ENCODE peak calls at places on chromosomes 2 and 18, in seven cellular contexts. T is activated CD8-positive, alpha-beta memory T cell treated with anti-CD3 and anti-CD28 coated beads, Interleukin-2, amount 50 U/mL, for 48 hours; K is ecto neural progenitor cell; W is neural crest cell; S is tibial nerve; I is NB4; F is cardiac septum. D is an unnamed sample.
A peak's percentile ranks its signal among the peaks of the same experiment; 100 is the strongest.

GRCh38 chr2:150485114-150485870 is 2.2 kb downstream of the RND3 start:
- DNase-seq in T (peak; percentile 50), K (peak; percentile 83), W (peak; percentile 54), S (peak; percentile 45), I (no peak), F (peak; percentile 89), D (peak; percentile 81)

GRCh38 chr2:32235315-32235714 is 29.4 kb downstream of the NLRC4 start:
- DNase-seq in T (no peak), K (peak; percentile 57), W (no peak), S (no peak), I (no peak), F (no peak), D (peak; percentile 87)

GRCh38 chr2:25286025-25286400 is 55.7 kb downstream of the DNMT3A start:
- DNase-seq in T (peak; percentile 77), K (no peak), W (no peak), S (no peak), I (peak; percentile 89), F (no peak), D (no peak)

GRCh38 chr2:238771193-238771592 is 76.7 kb upstream of the TWIST2 start:
- DNase-seq in T (no peak), K (peak; percentile 52), W (no peak), S (no peak), I (no peak), F (no peak), D (no peak)

GRCh38 chr2:37561615-37562569 is 109.5 kb downstream of the CDC42EP3 start:
- DNase-seq in T (no peak), K (no peak), W (no peak), S (no peak), I (peak; percentile 91), F (no peak), D (peak; percentile 81)

GRCh38 chr2:67997528-67998267 is 65.1 kb downstream of the C1D start:
- DNase-seq in T (no peak), K (no peak), W (no peak), S (no peak), I (no peak), F (no peak), D (peak; percentile 94)

GRCh38 chr2:46363535-46364170 is 66.4 kb downstream of the EPAS1 start:
- DNase-seq in T (no peak), K (no peak), W (no peak), S (no peak), I (no peak), F (no peak), D (no peak)

GRCh38 chr18:23043803-23044376 is 91.4 kb upstream of the CABLES1 start:
- DNase-seq in T (no peak), K (no peak), W (no peak), S (no peak), I (no peak), F (no peak), D (no peak)

GRCh38 chr2:197307933-197308521 is 2.6 kb downstream of the ANKRD44 start:
- DNase-seq in T (peak; percentile 80), K (no peak), W (no peak), S (no peak), I (peak; percentile 46), F (no peak), D (no peak)

GRCh38 chr2:191299866-191300265 is 54.7 kb downstream of the MYO1B start:
- DNase-seq in T (no peak), K (no peak), W (no peak), S (no peak), I (no peak), F (no peak), D (no peak)

GRCh38 chr2:239462671-239463506 is 62.1 kb upstream of the HDAC4 start:
- DNase-seq in T (peak; percentile 40), K (peak; percentile 41), W (no peak), S (no peak), I (no peak), F (peak; percentile 53), D (no peak)

GRCh38 chr2:20350753-20351554 is at the start of gene PUM2:
- DNase-seq in T (peak; percentile 95), K (peak; percentile 97), W (peak; percentile 85), S (peak; percentile 82), I (peak; percentile 99), F (peak; percentile 96), D (peak; percentile 89)